ENCODE peak calls at places on chromosomes 4 and X, in eight cellular contexts. Q is Peyer's patch, S is fibroblast of pulmonary artery, R is left ventricle myocardium inferior, B is epithelial cell of esophagus, F is left lung, N is stomach, M is thoracic aorta. G is an unnamed sample.

GRCh38 chr4:15020502-15021286 is 18.4 kb downstream of the CPEB2 start:
- DNase-seq in M (no peak), Q (no peak), R (no peak), B (no peak), S (no peak), F (no peak), N (no peak), G (no peak)

GRCh38 chr4:109072595-109072994 is 229.9 kb downstream of the COL25A1 start:
- DNase-seq in F (no peak), B (peak), R (no peak), Q (no peak), N (no peak), S (peak), M (no peak), G (peak)

GRCh38 chr4:164136181-164136616 is 617.7 kb upstream of the SMIM31 start:
- DNase-seq in R (no peak), Q (no peak), M (no peak), S (peak), N (no peak), F (no peak), B (no peak), G (peak)

GRCh38 chrX:16739574-16739973 is 20.2 kb downstream of the SYAP1 start:
- DNase-seq in M (no peak), S (no peak), R (no peak), Q (no peak), N (no peak), B (peak), F (no peak), G (peak)

GRCh38 chrX:50638123-50638522 is 167.5 kb upstream of the DGKK start:
- DNase-seq in R (peak), Q (no peak), N (no peak), M (no peak), B (no peak), F (no peak), S (peak), G (peak)

GRCh38 chrX:133995759-133996158 is 10.4 kb upstream of the GPC3 start:
- DNase-seq in N (no peak), Q (no peak), F (no peak), B (no peak), R (no peak), M (no peak), S (no peak), G (no peak)

GRCh38 chr4:128863314-128864075 is 54.0 kb downstream of the JADE1 start:
- DNase-seq in N (peak), Q (peak), R (peak), B (peak), S (peak), M (no peak), F (peak), G (peak)

GRCh38 chrX:16772460-16772859 is 13.8 kb upstream of the TXLNG start:
- DNase-seq in R (no peak), S (peak), M (no peak), F (no peak), Q (no peak), N (no peak), B (no peak), G (no peak)

GRCh38 chr4:95910749-95911148 is 70.9 kb downstream of the PDHA2 start:
- DNase-seq in B (no peak), N (no peak), Q (no peak), R (no peak), S (no peak), F (no peak), M (no peak), G (no peak)

GRCh38 chrX:16177260-16177659 is 10.0 kb downstream of the MAGEB17 start:
- DNase-seq in F (no peak), S (no peak), N (no peak), Q (no peak), M (no peak), B (no peak), R (no peak), G (no peak)

GRCh38 chr4:128630881-128631280 is 178.6 kb upstream of the JADE1 start:
- DNase-seq in S (peak), F (no peak), M (no peak), R (no peak), N (no peak), Q (no peak), B (peak), G (no peak)

GRCh38 chr4:153759407-153760226 is at the start of gene RNF175:
- DNase-seq in B (no peak), F (peak), Q (no peak), N (no peak), R (no peak), M (no peak), S (no peak), G (no peak)

GRCh38 chr4:98609946-98610345 is 48.5 kb downstream of the TSPAN5 start:
- DNase-seq in N (no peak), S (no peak), F (no peak), M (no peak), Q (no peak), R (no peak), B (no peak), G (no peak)

GRCh38 chr4:145333786-145334185 is 147.9 kb upstream of the SMAD1 start:
- DNase-seq in R (no peak), S (no peak), Q (no peak), F (no peak), M (no peak), B (peak), N (no peak), G (no peak)

GRCh38 chr4:173528378-173529321 is 1.4 kb downstream of the HAND2 start:
- DNase-seq in M (no peak), S (peak), N (no peak), F (no peak), B (no peak), R (peak), Q (no peak), G (peak)

GRCh38 chr4:81562093-81562492 is 90.4 kb upstream of the RASGEF1B start:
- DNase-seq in Q (no peak), F (no peak), R (no peak), B (no peak), M (no peak), N (no peak), S (no peak), G (no peak)

GRCh38 chrX:15497865-15498264 is 2.7 kb upstream of the BMX start:
- DNase-seq in F (no peak), B (peak), M (no peak), N (peak), S (peak), Q (no peak), R (peak), G (peak)

GRCh38 chrX:136694491-136695087 is 46.6 kb downstream of the CD40LG start:
- DNase-seq in F (no peak), N (no peak), R (no peak), S (peak), M (no peak), B (peak), Q (no peak), G (peak)

GRCh38 chr4:159107203-159107921 is 4.5 kb downstream of the RAPGEF2 start:
- DNase-seq in M (no peak), S (no peak), Q (no peak), R (no peak), N (no peak), B (peak), F (no peak), G (peak)

GRCh38 chr4:64158648-64159326 is 250.5 kb downstream of the TECRL start:
- DNase-seq in N (peak), R (no peak), M (no peak), Q (no peak), F (no peak), B (peak), S (peak), G (peak)

GRCh38 chrX:125266153-125266660 is 53.5 kb upstream of the TEX13C start:
- DNase-seq in S (no peak), N (no peak), Q (no peak), R (no peak), M (no peak), F (no peak), B (no peak), G (no peak)

GRCh38 chr4:85514117-85514516 is 39.2 kb downstream of the ARHGAP24 start:
- DNase-seq in F (no peak), B (no peak), S (no peak), R (no peak), M (no peak), Q (no peak), N (no peak), G (no peak)
- H3K4me3 ChIP-seq in F (peak), B (no peak), S (peak), R (peak), M (peak), Q (no peak), N (peak), G (no peak)

DNA sequence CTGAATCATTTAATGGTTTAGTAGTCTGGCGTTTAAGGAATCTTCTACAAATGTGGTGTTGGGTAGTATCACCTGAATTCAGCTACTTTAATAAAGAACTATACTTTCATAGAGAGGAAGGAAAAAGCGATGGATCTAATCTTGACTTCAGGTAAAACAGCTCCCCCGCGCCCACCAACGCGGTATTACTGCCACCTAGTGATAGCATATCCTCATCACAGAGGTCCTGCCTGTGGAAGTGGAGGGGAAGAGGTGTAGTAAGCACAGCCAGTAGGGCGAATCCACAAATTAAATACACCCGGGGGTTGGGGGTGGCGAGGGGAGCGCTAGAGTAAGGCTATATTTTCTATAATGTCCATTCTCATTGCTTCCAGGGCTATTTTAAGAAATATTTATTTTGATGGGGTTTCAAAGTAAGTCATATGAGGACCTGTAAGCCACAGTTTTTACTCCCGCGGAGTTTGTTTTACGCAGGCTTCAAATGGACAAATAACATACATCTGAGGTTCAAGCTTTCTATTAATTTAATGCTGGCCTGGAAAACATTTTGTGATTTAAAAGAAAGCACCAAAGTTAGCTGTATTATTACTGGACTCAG is 8.3 kb upstream of the DAPP1 start:
- DNase-seq in M (no peak), F (peak), S (peak), Q (peak), N (peak), R (peak), B (peak), G (peak)
- TF ChIP-seq CTCF in M (peak), F (peak), S (peak), Q (peak), N (no peak), R (peak), B (peak), G (peak)

GRCh38 chr4:2812600-2812932 is 19.7 kb downstream of the SH3BP2 start:
- DNase-seq in R (no peak), F (no peak), S (no peak), B (no peak), N (no peak), Q (no peak), M (no peak), G (no peak)
- H3K4me3 ChIP-seq in R (peak), F (peak), S (peak), B (no peak), N (peak), Q (peak), M (peak), G (peak)

GRCh38 chr4:2024683-2025082 is 15.9 kb upstream of the NELFA start:
- DNase-seq in B (no peak), F (no peak), S (no peak), N (no peak), R (no peak), Q (no peak), M (no peak), G (no peak)
- TF ChIP-seq CTCF in B (no peak), F (no peak), S (no peak), N (no peak), R (no peak), Q (no peak), M (no peak), G (no peak)

GRCh38 chrX:41005445-41005992 is 79.7 kb upstream of the USP9X start:
- DNase-seq in S (no peak), M (no peak), F (no peak), Q (no peak), N (no peak), B (no peak), R (no peak), G (no peak)

GRCh38 chrX:41014776-41015175 is 70.5 kb upstream of the USP9X start:
- DNase-seq in S (peak), M (no peak), Q (no peak), R (no peak), F (no peak), N (no peak), B (peak), G (no peak)

GRCh38 chrX:41009816-41010187 is 75.4 kb upstream of the USP9X start:
- DNase-seq in N (no peak), R (no peak), Q (no peak), M (no peak), B (no peak), S (no peak), F (no peak), G (no peak)

GRCh38 chrX:41010188-41010846 is 74.9 kb upstream of the USP9X start:
- DNase-seq in M (peak), S (peak), B (peak), F (peak), R (peak), N (peak), Q (peak), G (peak)
- H3K4me3 ChIP-seq in M (peak), S (peak), B (peak), F (no peak), R (peak), N (peak), Q (peak), G (no peak)

DNA sequence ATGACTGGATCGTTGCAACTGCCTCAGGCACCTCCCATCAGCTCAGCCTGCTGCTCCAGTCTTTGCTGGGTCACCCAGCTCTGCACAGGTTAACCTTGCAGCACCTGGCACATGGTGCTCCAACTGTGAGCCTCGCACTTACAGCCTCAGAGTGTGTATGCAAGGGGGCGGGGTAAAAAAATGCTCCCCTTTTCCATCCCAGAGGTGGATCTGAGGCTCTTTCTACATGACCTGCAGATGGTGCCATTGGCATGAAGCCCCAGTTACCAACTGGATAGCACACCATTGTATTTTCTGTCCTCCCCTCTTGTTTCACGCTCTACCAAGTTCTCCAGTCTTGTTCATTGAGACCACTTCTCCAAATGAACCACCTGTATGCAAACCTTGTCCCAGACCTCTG is 46.2 kb upstream of the TRPC3 start:
- DNase-seq in S (no peak), F (no peak), R (no peak), N (no peak), M (no peak), Q (no peak), B (peak), G (no peak)
- TF ChIP-seq CTCF in S (no peak), F (no peak), R (peak), N (no peak), M (no peak), Q (no peak), B (peak), G (no peak)

DNA sequence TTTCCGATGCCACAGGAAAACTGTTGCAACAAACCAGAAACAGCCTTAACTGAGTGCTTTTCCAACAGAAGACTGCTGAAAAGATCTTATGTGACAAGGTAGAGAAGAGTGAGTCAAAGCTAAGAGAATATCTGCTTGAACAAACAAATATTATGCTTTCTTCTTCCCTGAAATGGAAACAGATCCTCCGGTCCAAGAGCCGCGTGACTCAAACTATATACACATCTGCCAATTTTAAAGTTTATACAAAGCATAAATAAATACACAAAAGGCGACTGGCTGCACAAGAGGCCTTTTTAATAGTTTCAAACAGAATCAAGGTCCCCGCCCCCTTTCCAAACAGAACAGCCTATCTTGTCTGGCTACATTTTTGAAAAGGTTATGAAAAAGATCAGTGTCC is 329.7 kb upstream of the F9 start:
- DNase-seq in M (no peak), B (peak), F (no peak), N (peak), S (no peak), Q (no peak), R (no peak), G (no peak)
- H3K4me3 ChIP-seq in M (no peak), B (no peak), F (no peak), N (no peak), S (no peak), Q (no peak), R (no peak), G (no peak)

GRCh38 chr4:2071252-2071911 is 12.3 kb downstream of the NAT8L start:
- DNase-seq in F (peak), N (no peak), Q (peak), R (no peak), S (no peak), B (no peak), M (no peak), G (no peak)
- TF ChIP-seq CTCF in F (no peak), N (no peak), Q (no peak), R (no peak), S (no peak), B (no peak), M (no peak), G (no peak)